ENCODE peak calls at places on chromosome 15, in four cellular contexts. X is keratinocyte; A is CD8-positive, alpha-beta T cell; B is T-helper 17 cell. D is an unnamed sample. For H3K9me3, the result is how much of the 10 kb centered on the place peaks cover.

GRCh38 chr15:46277994-46278885 is 643.4 kb downstream of the SQOR start:
- DNase-seq in X (no peak), A (no peak), B (no peak), D (no peak)

GRCh38 chr15:75024102-75024636 is 779 bp downstream of the PPCDC start:
- DNase-seq in X (no peak), A (no peak), B (no peak), D (peak)

GRCh38 chr15:101027273-101027901 is 108.2 kb downstream of the LRRK1 start:
- DNase-seq in X (no peak), A (no peak), B (no peak), D (peak)

GRCh38 chr15:33152502-33153109 is 41.9 kb downstream of the FMN1 start:
- DNase-seq in X (no peak), A (no peak), B (no peak), D (no peak)

GRCh38 chr15:81038975-81039607 is 38.4 kb downstream of the TLNRD1 start:
- DNase-seq in X (peak), A (no peak), B (no peak), D (no peak)

GRCh38 chr15:51284871-51285270 is 53.5 kb downstream of the CYP19A1 start:
- DNase-seq in X (no peak), A (no peak), B (no peak), D (no peak)

GRCh38 chr15:74954515-74954914 is 2.1 kb downstream of the RPP25 start:
- DNase-seq in X (no peak), A (no peak), B (no peak), D (no peak)

GRCh38 chr15:52805351-52806283 is 15.5 kb upstream of the ONECUT1 start:
- DNase-seq in X (no peak), A (no peak), B (no peak), D (no peak)

GRCh38 chr15:77384589-77385359 is 35.1 kb downstream of the PEAK1 start:
- DNase-seq in X (no peak), A (no peak), B (no peak), D (no peak)

GRCh38 chr15:48774484-48774883 is 36.4 kb downstream of the CEP152 start:
- DNase-seq in X (no peak), A (no peak), B (no peak), D (no peak)

GRCh38 chr15:51274956-51275355 is 63.4 kb downstream of the CYP19A1 start:
- DNase-seq in X (no peak), A (no peak), B (no peak), D (no peak)

GRCh38 chr15:40337597-40337996 is 3.1 kb downstream of the CCDC9B start:
- DNase-seq in X (no peak), A (no peak), B (no peak), D (peak)

GRCh38 chr15:22236469-22236868 is 156.1 kb downstream of the OR4M2 start:
- DNase-seq in X (no peak), A (no peak), B (no peak), D (peak)

GRCh38 chr15:38028869-38029268 is 94.4 kb downstream of the TMCO5A start:
- DNase-seq in X (no peak), A (no peak), B (no peak), D (no peak)

GRCh38 chr15:77535845-77536244 is 96.9 kb downstream of the LINGO1 start:
- DNase-seq in X (no peak), A (no peak), B (no peak), D (peak)

GRCh38 chr15:71186971-71187960 is 72.0 kb downstream of the THSD4 start:
- DNase-seq in X (no peak), A (no peak), B (no peak), D (no peak)

DNA sequence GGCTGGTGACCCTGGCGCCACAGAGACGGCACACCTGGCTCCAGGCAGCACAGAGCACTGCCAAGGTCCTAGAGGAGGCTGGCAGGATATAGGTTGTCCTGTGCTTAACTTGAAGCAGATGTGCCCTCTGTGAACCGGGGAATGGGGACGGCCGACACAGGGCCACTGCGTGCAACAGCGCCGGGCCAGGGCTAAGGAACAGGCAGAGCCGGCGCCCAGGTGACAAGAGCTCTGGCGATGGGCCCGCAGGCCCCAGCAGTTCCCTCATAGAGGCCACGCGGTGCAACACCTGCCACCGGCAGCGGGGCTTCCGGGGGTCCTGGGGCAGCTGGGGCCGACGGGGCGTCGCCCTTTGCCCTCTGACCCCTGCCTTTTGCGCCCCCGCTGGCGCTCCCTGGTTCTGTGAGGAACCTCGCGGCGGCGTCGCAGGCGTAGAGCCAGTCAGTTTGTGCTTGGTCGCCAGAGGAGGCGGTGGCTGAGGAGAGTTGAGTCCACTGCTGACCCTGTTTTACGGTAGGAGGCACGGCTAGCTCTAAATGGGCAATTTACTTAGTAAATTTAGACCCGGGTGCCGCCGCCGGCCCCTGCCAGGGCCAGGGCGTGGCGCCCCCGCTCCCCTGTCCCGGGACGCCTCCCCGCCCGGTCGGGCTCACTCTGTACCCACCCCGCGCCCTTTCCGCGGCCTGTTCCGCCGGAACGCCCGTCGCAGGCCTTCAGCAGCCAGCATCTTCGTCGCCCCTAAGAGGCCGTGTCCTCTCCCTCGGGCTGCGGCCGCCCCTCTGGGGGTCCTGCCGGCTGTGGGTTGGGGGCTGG is at the start of gene NPAP1:
- DNase-seq in X (no peak), A (no peak), B (no peak), D (no peak)
- H3K9me3 ChIP-seq in X (under half), A (under half), B (under half), D (under half)

DNA sequence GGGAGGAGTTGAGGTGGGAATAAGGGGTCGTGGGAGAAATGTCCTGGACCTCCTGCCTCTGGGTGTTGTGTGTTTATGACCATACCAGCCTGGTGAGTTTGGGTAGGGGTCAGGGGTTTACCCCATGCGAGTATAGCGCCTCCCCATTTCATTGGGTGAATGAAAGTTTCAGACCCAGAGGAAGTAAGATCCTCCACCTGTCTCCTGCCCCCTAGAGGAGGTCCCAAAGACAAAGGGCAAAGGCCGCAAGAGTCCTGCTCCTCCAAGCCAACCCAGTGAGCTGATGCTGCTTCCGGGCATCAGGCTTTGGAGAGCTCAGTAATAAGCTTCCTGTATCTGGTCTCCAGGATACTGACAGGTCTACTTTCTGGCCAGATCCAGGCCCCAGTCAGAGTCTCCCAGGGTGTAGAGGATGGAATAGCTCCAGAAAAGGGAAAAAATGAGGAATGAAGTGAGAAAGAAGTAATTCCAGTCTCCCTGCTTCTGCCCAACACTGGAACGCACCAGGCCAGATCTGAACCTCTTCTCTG is 6.4 kb upstream of the TBC1D21 start:
- DNase-seq in X (no peak), A (no peak), B (no peak), D (no peak)
- H3K9me3 ChIP-seq in X (under half), A (under half), B (under half), D (under half)

GRCh38 chr15:20344601-20345400 is 196.8 kb downstream of the GOLGA6L6 start:
- DNase-seq in X (no peak), A (peak), B (no peak), D (peak)

GRCh38 chr15:20348291-20348899 is 193.2 kb downstream of the GOLGA6L6 start:
- DNase-seq in X (no peak), A (no peak), B (no peak), D (peak)

GRCh38 chr15:20345401-20345958 is 196.1 kb downstream of the GOLGA6L6 start:
- DNase-seq in X (no peak), A (peak), B (no peak), D (peak)

GRCh38 chr15:20348900-20349773 is 192.5 kb downstream of the GOLGA6L6 start:
- DNase-seq in X (no peak), A (peak), B (no peak), D (peak)

DNA sequence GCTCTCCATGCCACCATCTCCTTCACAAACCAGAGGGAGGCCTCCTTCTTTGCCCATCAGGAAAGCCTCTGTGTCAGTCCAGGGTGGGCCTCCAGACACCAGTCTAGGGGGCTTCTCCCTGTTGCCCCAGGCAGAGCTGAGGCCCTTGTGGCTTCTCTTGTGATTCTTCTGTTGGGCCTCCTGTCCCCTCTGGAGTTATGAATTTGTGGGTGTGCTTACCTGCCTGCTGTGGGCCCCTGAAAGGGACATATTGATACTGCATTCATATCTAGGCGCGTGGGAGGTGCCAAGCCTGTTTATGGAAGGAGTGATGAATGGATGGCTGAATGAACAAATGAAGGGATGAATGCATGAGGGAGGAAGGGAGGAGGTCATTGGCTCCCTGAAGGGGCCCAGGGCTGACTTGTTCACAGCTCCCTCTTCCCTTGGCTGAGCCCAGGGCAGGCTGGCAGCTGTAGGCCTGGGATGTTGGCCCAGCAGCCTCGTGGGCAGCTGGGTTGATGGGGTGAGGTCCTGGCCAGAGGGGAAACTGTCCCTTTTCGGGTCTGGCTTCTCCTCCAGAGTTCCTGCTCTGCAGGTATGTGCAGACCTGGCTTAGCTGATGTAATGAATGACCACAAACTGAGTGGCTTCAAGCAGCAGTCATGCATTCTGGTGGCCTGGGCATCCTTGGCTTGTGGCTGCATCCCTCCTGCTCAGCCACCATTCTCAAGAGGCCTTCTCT is 195.4 kb downstream of the GOLGA6L6 start:
- DNase-seq in X (no peak), A (peak), B (no peak), D (peak)
- H3K9me3 ChIP-seq in X (half or more), A (under half), B (under half), D (under half)

DNA sequence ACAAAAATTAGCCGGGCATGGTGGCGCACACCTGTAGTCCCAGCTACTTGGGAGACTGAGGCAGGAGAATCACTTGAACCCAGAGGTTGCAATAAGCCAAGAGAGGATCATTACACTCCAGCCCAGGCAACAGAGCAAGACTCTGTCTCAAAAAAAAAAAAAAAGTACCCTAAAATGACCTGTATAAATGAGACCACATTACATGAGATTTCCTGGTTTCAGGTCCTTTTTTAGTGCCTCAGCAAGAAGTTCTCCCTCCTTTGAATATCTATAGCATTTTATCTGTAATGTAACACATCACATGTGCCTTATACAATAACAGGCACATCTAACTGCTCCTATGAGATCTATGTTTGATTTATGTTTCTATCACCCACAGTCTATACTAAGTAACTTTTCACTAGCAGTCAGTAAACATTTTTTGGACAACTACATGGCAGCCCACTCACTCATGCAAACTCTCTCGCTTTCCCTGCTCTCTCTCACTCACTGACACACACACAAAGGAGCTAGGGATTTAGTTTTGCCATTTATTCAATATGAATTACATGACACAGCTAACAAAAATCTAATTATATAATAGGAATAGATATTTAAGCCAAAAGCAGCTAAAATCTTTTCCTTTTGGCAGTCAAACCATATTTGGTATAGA is 34.1 kb downstream of the ADAM10 start:
- DNase-seq in X (no peak), A (no peak), B (no peak), D (no peak)
- H3K9me3 ChIP-seq in X (under half), A (under half), B (under half), D (under half)